ENCODE peak calls at places on chromosomes 11 and 22, in eight cellular contexts. B, G, W, F, P, Z, C and Y are unnamed samples.

GRCh38 chr11:64856382-64857227 is 12.2 kb upstream of the CDC42BPG start:
- DNase-seq in B (peak), Z (no peak), P (peak), G (no peak), C (no peak), W (peak), F (peak), Y (peak)

GRCh38 chr11:118321386-118322082 is 17.0 kb downstream of the CD3E start:
- DNase-seq in F (no peak), B (no peak), G (no peak), P (no peak), Z (no peak), W (no peak), C (no peak), Y (no peak)

GRCh38 chr11:114762437-114762836 is 84.1 kb downstream of the NXPE2 start:
- DNase-seq in C (peak), W (peak), B (peak), Z (peak), G (no peak), F (peak), P (no peak), Y (no peak)

GRCh38 chr11:115463606-115464005 is 40.6 kb downstream of the CADM1 start:
- DNase-seq in P (no peak), F (no peak), G (no peak), Z (no peak), B (no peak), C (no peak), W (no peak), Y (no peak)

GRCh38 chr11:122727101-122727929 is 71.8 kb downstream of the UBASH3B start:
- DNase-seq in C (no peak), F (no peak), P (no peak), B (peak), Z (peak), G (no peak), W (no peak), Y (no peak)

GRCh38 chr11:2137202-2138071 is 1.8 kb downstream of the IGF2 start:
- DNase-seq in G (no peak), B (no peak), P (no peak), F (no peak), Z (no peak), W (peak), C (peak), Y (no peak)

GRCh38 chr22:36334838-36335603 is 52.7 kb downstream of the MYH9 start:
- DNase-seq in G (no peak), C (no peak), F (peak), P (no peak), B (peak), W (peak), Z (peak), Y (peak)

GRCh38 chr11:128451651-128452470 is 135.5 kb downstream of the ETS1 start:
- DNase-seq in G (no peak), P (no peak), F (no peak), C (no peak), W (no peak), B (no peak), Z (no peak), Y (no peak)

GRCh38 chr11:16809901-16810668 is 71.6 kb downstream of the C11orf58 start:
- DNase-seq in B (no peak), W (peak), P (peak), C (no peak), F (peak), G (no peak), Z (no peak), Y (no peak)

GRCh38 chr11:81039916-81040530 is 1599.2 kb upstream of the TENM4 start:
- DNase-seq in Z (no peak), P (no peak), C (no peak), B (no peak), F (no peak), W (no peak), G (no peak), Y (no peak)

GRCh38 chr11:8907116-8907515 is 3.9 kb upstream of the AKIP1 start:
- DNase-seq in C (no peak), G (no peak), F (no peak), B (no peak), P (no peak), W (no peak), Z (no peak), Y (no peak)

GRCh38 chr11:73308003-73308962 is at the start of gene ARHGEF17:
- DNase-seq in C (peak), W (peak), G (no peak), F (no peak), P (peak), Z (no peak), B (peak), Y (peak)

GRCh38 chr11:70739091-70739490 is 340.8 kb downstream of the CTTN start:
- DNase-seq in C (no peak), B (no peak), G (no peak), Z (no peak), F (no peak), W (no peak), P (no peak), Y (no peak)

GRCh38 chr22:49180683-49181024 is 647.0 kb downstream of the BRD1 start:
- DNase-seq in W (no peak), P (no peak), Z (no peak), C (no peak), G (no peak), F (no peak), B (no peak), Y (no peak)

GRCh38 chr11:97201743-97202612 is 812.2 kb downstream of the JRKL start:
- DNase-seq in F (no peak), B (no peak), Z (no peak), P (no peak), W (no peak), C (no peak), G (no peak), Y (no peak)

GRCh38 chr11:117901601-117902000 is 25.1 kb upstream of the FXYD6 start:
- DNase-seq in G (no peak), C (no peak), W (no peak), B (no peak), F (no peak), P (peak), Z (no peak), Y (no peak)

GRCh38 chr22:42942351-42942750 is 72.6 kb downstream of the PACSIN2 start:
- DNase-seq in G (no peak), Z (no peak), C (no peak), B (no peak), W (no peak), F (no peak), P (no peak), Y (no peak)

GRCh38 chr11:3126901-3127691 is 38.0 kb downstream of the OSBPL5 start:
- DNase-seq in W (no peak), B (peak), F (no peak), G (no peak), C (no peak), Z (no peak), P (peak), Y (no peak)

GRCh38 chr11:47348859-47349258 is 3.6 kb downstream of the MYBPC3 start:
- DNase-seq in P (no peak), W (peak), B (no peak), C (peak), Z (no peak), G (no peak), F (peak), Y (no peak)

GRCh38 chr11:107856180-107856980 is 2.2 kb downstream of the SLC35F2 start:
- DNase-seq in B (no peak), Z (no peak), G (no peak), F (no peak), W (no peak), C (no peak), P (no peak), Y (no peak)

GRCh38 chr22:39348909-39349505 is 784 bp upstream of the SYNGR1 start:
- DNase-seq in B (no peak), G (no peak), P (no peak), C (no peak), F (no peak), W (no peak), Z (no peak), Y (no peak)

GRCh38 chr11:2988361-2988762 is 3.8 kb downstream of the NAP1L4 start:
- DNase-seq in Z (no peak), G (no peak), P (no peak), F (no peak), W (no peak), B (no peak), C (no peak), Y (no peak)

GRCh38 chr11:103947566-103947919 is 88.9 kb upstream of the DDI1 start:
- DNase-seq in F (peak), Z (no peak), G (no peak), B (no peak), C (no peak), P (no peak), W (peak), Y (no peak)

GRCh38 chr11:115145316-115145715 is 358.9 kb downstream of the CADM1 start:
- DNase-seq in C (no peak), B (no peak), G (no peak), P (no peak), W (no peak), F (no peak), Z (no peak), Y (no peak)

GRCh38 chr11:79439893-79440450 is 858 bp downstream of the TENM4 start:
- DNase-seq in G (no peak), W (no peak), P (no peak), C (no peak), B (no peak), F (no peak), Z (no peak), Y (no peak)

GRCh38 chr11:88538088-88538487 is 200.6 kb upstream of the CTSC start:
- DNase-seq in P (no peak), F (peak), G (no peak), Z (no peak), B (no peak), W (no peak), C (no peak), Y (no peak)

GRCh38 chr22:22015631-22016030 is 33.0 kb upstream of the TOP3B start:
- DNase-seq in P (no peak), G (no peak), W (no peak), F (no peak), B (no peak), Z (no peak), C (no peak), Y (no peak)

GRCh38 chr11:130725417-130726233 is 190.7 kb downstream of the SNX19 start:
- DNase-seq in Z (no peak), G (no peak), B (no peak), F (peak), C (no peak), W (no peak), P (no peak), Y (no peak)

GRCh38 chr11:32890843-32891656 is 1.6 kb upstream of the QSER1 start:
- DNase-seq in F (no peak), P (no peak), B (no peak), G (no peak), C (peak), W (no peak), Z (no peak), Y (no peak)

GRCh38 chr22:35306350-35306967 is 6.8 kb downstream of the TOM1 start:
- DNase-seq in P (no peak), C (no peak), G (no peak), Z (no peak), W (no peak), B (no peak), F (no peak), Y (no peak)